ENCODE peak calls at places on chromosomes 3 and 15, in eight cellular contexts. Z is activated CD4-positive, alpha-beta memory T cell treated with anti-CD3 and anti-CD28 coated beads, Interleukin-2, amount 10 ng/mL, durations not matched to agents 7 days and 5 days; Y is mucosa of gallbladder; K is nephron progenitor cell; X is GM20000; V is activated B cell treated with CpG ODN at 0.5 μM for 24 hours; D is cardiac fibroblast; U is activated gamma-delta T cell treated with Interleukin-2 at 50 U/mL for 16 hours. F is an unnamed sample.

GRCh38 chr3:168977696-168978374 is 685.7 kb downstream of the MECOM start:
- DNase-seq in Y (no peak), V (no peak), U (no peak), D (peak), Z (no peak), K (no peak), X (no peak), F (no peak)

GRCh38 chr3:58706395-58706794 is 39.8 kb upstream of the FAM3D start:
- DNase-seq in V (no peak), K (no peak), Y (no peak), D (no peak), Z (no peak), X (no peak), U (no peak), F (no peak)

GRCh38 chr15:90124487-90124886 is 22.2 kb upstream of the IDH2 start:
- DNase-seq in D (no peak), Y (no peak), Z (no peak), K (no peak), X (no peak), U (no peak), V (no peak), F (no peak)

GRCh38 chr3:98680723-98681122 is 82.4 kb upstream of the ST3GAL6 start:
- DNase-seq in K (no peak), X (no peak), Z (no peak), V (no peak), Y (no peak), D (no peak), U (no peak), F (no peak)

GRCh38 chr3:139794469-139795265 is 116.9 kb upstream of the NMNAT3 start:
- DNase-seq in V (no peak), X (no peak), D (no peak), K (no peak), U (no peak), Y (no peak), Z (no peak), F (no peak)

GRCh38 chr15:98525625-98526024 is 122.7 kb upstream of the IGF1R start:
- DNase-seq in K (no peak), Y (no peak), D (peak), V (no peak), U (no peak), X (no peak), Z (no peak), F (no peak)

GRCh38 chr15:101499863-101500713 is 10.6 kb upstream of the PCSK6 start:
- DNase-seq in Y (peak), Z (peak), K (no peak), D (no peak), V (no peak), X (peak), U (no peak), F (peak)

GRCh38 chr3:71547254-71548198 is 36.0 kb downstream of the FOXP1 start:
- DNase-seq in Y (no peak), D (peak), V (no peak), Z (no peak), U (no peak), K (no peak), X (no peak), F (no peak)

GRCh38 chr15:64229129-64229724 is 66.4 kb upstream of the PPIB start:
- DNase-seq in X (no peak), Y (no peak), V (no peak), K (no peak), Z (no peak), U (no peak), D (no peak), F (no peak)

GRCh38 chr3:133487920-133488540 is 85.5 kb upstream of the CDV3 start:
- DNase-seq in V (no peak), Y (peak), U (peak), Z (peak), X (no peak), K (no peak), D (peak), F (peak)

GRCh38 chr3:171801738-171802600 is 8.3 kb downstream of the PLD1 start:
- DNase-seq in V (no peak), Y (no peak), D (peak), Z (no peak), U (no peak), K (no peak), X (no peak), F (no peak)

GRCh38 chr15:54149115-54149531 is 170.9 kb downstream of the UNC13C start:
- DNase-seq in X (no peak), D (no peak), K (no peak), V (no peak), Y (no peak), U (no peak), Z (no peak), F (no peak)

GRCh38 chr3:7447197-7447769 is 586.4 kb downstream of the GRM7 start:
- DNase-seq in Y (no peak), X (peak), U (no peak), D (no peak), Z (no peak), K (no peak), V (no peak), F (no peak)

GRCh38 chr3:186369217-186369616 is 7.2 kb upstream of the DGKG start:
- DNase-seq in U (no peak), Z (no peak), X (no peak), D (no peak), K (no peak), Y (no peak), V (no peak), F (no peak)

GRCh38 chr3:168267179-168267578 is 171.5 kb upstream of the GOLIM4 start:
- DNase-seq in D (no peak), K (no peak), X (no peak), Z (no peak), U (no peak), V (no peak), Y (no peak), F (no peak)

GRCh38 chr3:178084938-178085816 is 451.1 kb upstream of the KCNMB2 start:
- DNase-seq in Z (no peak), U (peak), D (peak), X (no peak), V (no peak), K (peak), Y (peak), F (peak)

GRCh38 chr3:2870714-2871353 is 239.3 kb downstream of the IL5RA start:
- DNase-seq in X (no peak), Z (no peak), Y (peak), U (no peak), D (no peak), K (no peak), V (no peak), F (no peak)

GRCh38 chr3:16665282-16665741 is 60.1 kb upstream of the DAZL start:
- DNase-seq in Z (no peak), Y (no peak), U (no peak), K (peak), V (no peak), D (peak), X (no peak), F (no peak)